ENCODE peak calls at places on chromosomes 5 and 9, in five cellular contexts. One of them, this sample, is unnamed.

GRCh38 chr5:53482717-53483638 is 2.5 kb downstream of the FST start:
- DNase-seq in mammary epithelial cell: peak; percentile 59
- DNase-seq in GM23338: peak; percentile 80
- DNase-seq in HepG2: peak; percentile 89
- DNase-seq in DND-41: no peak
- DNase-seq in this sample: peak; percentile 77

GRCh38 chr9:127779136-127779981 is 893 bp upstream of the SH2D3C start:
- DNase-seq in DND-41: no peak
- DNase-seq in HepG2: no peak
- DNase-seq in mammary epithelial cell: no peak
- DNase-seq in GM23338: no peak
- DNase-seq in this sample: no peak

GRCh38 chr9:80163889-80164288 is 592.1 kb downstream of the TLE4 start:
- DNase-seq in GM23338: no peak
- DNase-seq in DND-41: no peak
- DNase-seq in mammary epithelial cell: no peak
- DNase-seq in HepG2: no peak
- DNase-seq in this sample: no peak

GRCh38 chr5:181261320-181262085 is 560 bp upstream of the TRIM52 start:
- DNase-seq in mammary epithelial cell: peak; percentile 64
- DNase-seq in HepG2: peak; percentile 61
- DNase-seq in GM23338: peak; percentile 81
- DNase-seq in DND-41: peak; percentile 83
- DNase-seq in this sample: peak; percentile 81

GRCh38 chr9:107243757-107244156 is 39.3 kb upstream of the RAD23B start:
- DNase-seq in GM23338: no peak
- DNase-seq in HepG2: peak; percentile 89
- DNase-seq in mammary epithelial cell: peak; percentile 98
- DNase-seq in DND-41: no peak
- DNase-seq in this sample: no peak

GRCh38 chr9:70602364-70603019 is 188.0 kb upstream of the KLF9 start:
- DNase-seq in HepG2: peak; percentile 64
- DNase-seq in mammary epithelial cell: peak; percentile 64
- DNase-seq in DND-41: peak; percentile 45
- DNase-seq in GM23338: peak; percentile 85
- DNase-seq in this sample: peak; percentile 73

GRCh38 chr9:35791321-35791921 is at the start of gene NPR2:
- DNase-seq in HepG2: no peak
- DNase-seq in mammary epithelial cell: no peak
- DNase-seq in GM23338: peak; percentile 58
- DNase-seq in DND-41: no peak
- DNase-seq in this sample: peak; percentile 79

GRCh38 chr5:55188656-55189380 is 15.8 kb upstream of the CDC20B start:
- DNase-seq in GM23338: no peak
- DNase-seq in mammary epithelial cell: no peak
- DNase-seq in DND-41: no peak
- DNase-seq in HepG2: no peak
- DNase-seq in this sample: no peak

GRCh38 chr5:109388407-109388806 is 21.4 kb downstream of the PJA2 start:
- DNase-seq in DND-41: no peak
- DNase-seq in mammary epithelial cell: no peak
- DNase-seq in GM23338: no peak
- DNase-seq in HepG2: no peak
- DNase-seq in this sample: no peak

GRCh38 chr9:70557665-70558419 is 143.4 kb upstream of the KLF9 start:
- DNase-seq in GM23338: no peak
- DNase-seq in DND-41: no peak
- DNase-seq in HepG2: no peak
- DNase-seq in mammary epithelial cell: no peak
- DNase-seq in this sample: no peak

GRCh38 chr9:107489144-107489673 is 360 bp downstream of the KLF4 start:
- DNase-seq in GM23338: no peak
- DNase-seq in HepG2: no peak
- DNase-seq in mammary epithelial cell: no peak
- DNase-seq in DND-41: no peak
- DNase-seq in this sample: no peak

GRCh38 chr9:3887121-3887797 is 361.5 kb upstream of the RFX3 start:
- DNase-seq in GM23338: no peak
- DNase-seq in DND-41: no peak
- DNase-seq in mammary epithelial cell: peak; percentile 17
- DNase-seq in HepG2: no peak
- DNase-seq in this sample: no peak

DNA sequence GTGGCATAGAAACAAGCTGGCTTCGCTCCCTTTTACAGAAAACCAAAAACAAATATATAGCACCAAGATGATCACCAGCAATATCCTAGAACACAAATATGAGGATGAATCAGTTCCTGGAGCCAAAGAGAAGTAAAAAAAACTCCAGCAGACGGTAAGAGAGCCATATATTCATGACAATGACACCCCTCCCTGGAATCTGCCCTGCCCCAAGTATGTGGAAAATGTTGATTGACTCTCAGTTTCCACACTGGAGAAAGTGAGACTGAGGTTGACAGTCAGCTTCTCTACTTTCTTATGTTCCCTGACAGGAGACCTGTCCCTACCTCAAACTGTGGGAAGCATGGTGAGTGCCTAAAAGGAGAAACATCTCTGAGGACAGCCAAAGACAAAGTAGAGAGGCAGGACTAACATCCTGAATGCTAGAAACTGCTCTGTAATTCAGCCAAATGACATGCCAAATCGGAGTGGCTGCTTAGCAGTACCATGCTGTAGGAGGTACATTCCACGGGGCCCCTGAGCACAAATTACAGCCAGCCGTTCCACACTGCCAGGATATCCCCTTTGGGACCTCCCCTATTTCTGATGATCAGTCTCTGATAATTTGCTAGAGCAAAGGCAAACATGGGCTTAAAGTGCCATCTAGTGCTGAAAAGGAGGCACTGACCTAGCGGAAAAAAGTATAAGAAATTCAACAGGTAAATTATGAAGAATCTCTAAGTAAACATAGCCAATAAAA is 424.0 kb upstream of the RGMB start:
- DNase-seq in mammary epithelial cell: peak; percentile 66
- DNase-seq in DND-41: no peak
- DNase-seq in GM23338: peak; percentile 74
- DNase-seq in HepG2: peak; percentile 4
- DNase-seq in this sample: peak; percentile 22
- H3K4me2 ChIP-seq in mammary epithelial cell: no peak overlapping the region
- H3K4me2 ChIP-seq in DND-41: no peak overlapping the region
- H3K4me2 ChIP-seq in GM23338: no peak overlapping the region
- H3K4me2 ChIP-seq in HepG2: no peak overlapping the region
- H3K4me2 ChIP-seq in this sample: no peak overlapping the region

GRCh38 chr9:16718952-16719351 is 151.5 kb downstream of the BNC2 start:
- DNase-seq in mammary epithelial cell: no peak
- DNase-seq in DND-41: no peak
- DNase-seq in GM23338: no peak
- DNase-seq in HepG2: no peak
- DNase-seq in this sample: no peak

GRCh38 chr9:16720386-16720785 is 150.1 kb downstream of the BNC2 start:
- DNase-seq in mammary epithelial cell: no peak
- DNase-seq in HepG2: no peak
- DNase-seq in GM23338: no peak
- DNase-seq in DND-41: no peak
- DNase-seq in this sample: no peak

GRCh38 chr9:16725066-16725465 is 145.4 kb downstream of the BNC2 start:
- DNase-seq in HepG2: no peak
- DNase-seq in GM23338: no peak
- DNase-seq in mammary epithelial cell: no peak
- DNase-seq in DND-41: no peak
- DNase-seq in this sample: no peak

GRCh38 chr9:16719921-16720320 is 150.5 kb downstream of the BNC2 start:
- DNase-seq in GM23338: no peak
- DNase-seq in mammary epithelial cell: no peak
- DNase-seq in DND-41: no peak
- DNase-seq in HepG2: no peak
- DNase-seq in this sample: no peak

GRCh38 chr9:16721972-16722371 is 148.5 kb downstream of the BNC2 start:
- DNase-seq in mammary epithelial cell: no peak
- DNase-seq in GM23338: no peak
- DNase-seq in DND-41: no peak
- DNase-seq in HepG2: no peak
- DNase-seq in this sample: no peak
- H3K4me3 ChIP-seq in mammary epithelial cell: no peak overlapping the region
- H3K4me3 ChIP-seq in GM23338: no peak overlapping the region
- H3K4me3 ChIP-seq in DND-41: no peak overlapping the region
- H3K4me3 ChIP-seq in HepG2: no peak overlapping the region
- H3K4me3 ChIP-seq in this sample: no peak overlapping the region

DNA sequence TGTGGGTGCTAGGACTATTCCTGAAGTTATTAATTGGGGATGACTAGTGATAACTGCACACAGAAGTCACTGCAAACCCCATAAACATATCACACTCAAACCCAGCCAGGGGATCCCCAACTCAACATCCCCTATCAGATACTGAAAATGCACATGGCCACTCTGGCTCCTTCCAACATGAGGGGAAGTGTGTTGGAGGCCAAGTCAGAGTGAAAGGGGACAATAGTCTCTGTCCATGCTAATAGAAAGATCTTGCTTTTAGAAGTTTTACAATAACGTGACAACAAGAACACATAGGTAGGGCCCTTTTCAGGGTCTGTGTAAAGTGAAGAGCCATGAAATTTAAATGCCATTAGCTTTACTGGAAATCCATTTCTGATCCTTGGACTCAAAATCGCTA is 98.8 kb upstream of the SEMA6A start:
- DNase-seq in HepG2: no peak
- DNase-seq in GM23338: no peak
- DNase-seq in mammary epithelial cell: no peak
- DNase-seq in DND-41: no peak
- DNase-seq in this sample: no peak
- H3K4me2 ChIP-seq in HepG2: no peak overlapping the region
- H3K4me2 ChIP-seq in GM23338: no peak overlapping the region
- H3K4me2 ChIP-seq in mammary epithelial cell: no peak overlapping the region
- H3K4me2 ChIP-seq in DND-41: no peak overlapping the region
- H3K4me2 ChIP-seq in this sample: no peak overlapping the region

GRCh38 chr9:105443121-105443520 is 4.7 kb upstream of the FSD1L start:
- DNase-seq in HepG2: no peak
- DNase-seq in GM23338: no peak
- DNase-seq in mammary epithelial cell: no peak
- DNase-seq in DND-41: no peak
- DNase-seq in this sample: no peak
- H3K4me3 ChIP-seq in HepG2: no peak overlapping the region
- H3K4me3 ChIP-seq in GM23338: no peak overlapping the region
- H3K4me3 ChIP-seq in mammary epithelial cell: no peak overlapping the region
- H3K4me3 ChIP-seq in DND-41: no peak overlapping the region
- H3K4me3 ChIP-seq in this sample: no peak overlapping the region

DNA sequence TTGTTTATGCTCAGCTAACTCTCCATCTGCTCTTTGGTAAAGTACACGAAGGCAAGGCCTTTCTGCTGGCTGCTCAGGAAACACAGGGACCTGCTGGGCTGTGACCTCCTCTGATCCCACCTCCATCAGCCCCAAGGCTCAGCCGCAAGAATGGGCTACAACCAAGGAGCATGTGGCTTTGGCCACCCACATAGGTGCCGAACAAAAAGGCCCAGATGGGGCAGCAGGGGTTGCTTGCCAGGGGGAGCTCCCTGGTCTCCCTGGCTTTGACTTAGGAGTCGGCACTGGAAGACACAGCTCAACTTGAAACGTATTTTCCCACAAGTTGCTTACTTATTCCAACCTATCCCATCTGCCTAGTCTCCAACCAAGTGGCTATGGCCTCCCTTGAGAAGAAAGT is 461.1 kb downstream of the ICE1 start:
- DNase-seq in GM23338: no peak
- DNase-seq in HepG2: no peak
- DNase-seq in DND-41: no peak
- DNase-seq in mammary epithelial cell: no peak
- DNase-seq in this sample: peak; percentile 6
- H3K4me2 ChIP-seq in GM23338: no peak overlapping the region
- H3K4me2 ChIP-seq in HepG2: no peak overlapping the region
- H3K4me2 ChIP-seq in DND-41: no peak overlapping the region
- H3K4me2 ChIP-seq in mammary epithelial cell: no peak overlapping the region
- H3K4me2 ChIP-seq in this sample: no peak overlapping the region

This sample was measured in neural progenitor cell.